ENCODE peak calls at places on chromosomes 12 and 14, in eight cellular contexts. R, M, Z, D, Q, G, B and T are unnamed samples.

GRCh38 chr12:100154472-100155247 is 12.0 kb upstream of the BLTP3B start:
- DNase-seq in R (no peak), M (peak; percentile 77), Z (peak; percentile 68), D (peak; percentile 51), Q (peak; percentile 75), G (peak; percentile 62), B (peak; percentile 53), T (peak; percentile 79)

GRCh38 chr14:100979079-100979478 is 75.6 kb upstream of the RTL1 start:
- DNase-seq in R (no peak), M (peak; percentile 12), Z (no peak), D (no peak), Q (no peak), G (no peak), B (peak; percentile 23), T (no peak)

GRCh38 chr12:57063991-57064725 is 14.2 kb upstream of the MYO1A start:
- DNase-seq in R (no peak), M (no peak), Z (no peak), D (no peak), Q (no peak), G (no peak), B (peak; percentile 17), T (peak; percentile 54)

GRCh38 chr14:45201908-45202307 is 51.1 kb downstream of the MIS18BP1 start:
- DNase-seq in R (no peak), M (peak; percentile 44), Z (no peak), D (no peak), Q (no peak), G (peak; percentile 18), B (peak; percentile 36), T (peak; percentile 31)

GRCh38 chr14:101861464-101861863 is 100.0 kb downstream of the PPP2R5C start:
- DNase-seq in R (no peak), M (no peak), Z (no peak), D (no peak), Q (no peak), G (peak; percentile 53), B (no peak), T (no peak)

GRCh38 chr12:122427403-122427802 is 4.9 kb upstream of the CLIP1 start:
- DNase-seq in R (no peak), M (no peak), Z (no peak), D (no peak), Q (no peak), G (no peak), B (no peak), T (no peak)

GRCh38 chr14:76516884-76517283 is 140.9 kb downstream of the ESRRB start:
- DNase-seq in R (no peak), M (no peak), Z (no peak), D (no peak), Q (no peak), G (no peak), B (no peak), T (no peak)

GRCh38 chr14:46571970-46572369 is 79.6 kb downstream of the RPL10L start:
- DNase-seq in R (no peak), M (peak; percentile 10), Z (no peak), D (no peak), Q (no peak), G (peak; percentile 10), B (peak; percentile 78), T (no peak)

GRCh38 chr12:117459229-117459628 is 97.8 kb upstream of the NOS1 start:
- DNase-seq in R (no peak), M (no peak), Z (no peak), D (no peak), Q (no peak), G (no peak), B (no peak), T (no peak)

GRCh38 chr12:108565976-108566375 is 3.6 kb downstream of the ISCU start:
- DNase-seq in R (no peak), M (peak; percentile 92), Z (peak; percentile 90), D (no peak), Q (peak; percentile 62), G (peak; percentile 89), B (peak; percentile 72), T (peak; percentile 50)

GRCh38 chr12:101823891-101824290 is 6.9 kb downstream of the GNPTAB start:
- DNase-seq in R (no peak), M (no peak), Z (peak; percentile 36), D (peak; percentile 20), Q (peak; percentile 36), G (peak; percentile 6), B (no peak), T (peak; percentile 75)

GRCh38 chr14:26872510-26872909 is 274.7 kb upstream of the NOVA1 start:
- DNase-seq in R (no peak), M (peak; percentile 55), Z (peak; percentile 87), D (no peak), Q (peak; percentile 8), G (peak; percentile 72), B (no peak), T (no peak)

GRCh38 chr12:121581681-121582439 is 1.0 kb upstream of the KDM2B start:
- DNase-seq in R (no peak), M (peak; percentile 36), Z (peak; percentile 63), D (peak; percentile 8), Q (peak; percentile 83), G (peak; percentile 71), B (peak; percentile 14), T (no peak)

GRCh38 chr12:50542448-50542847 is 37.7 kb downstream of the DIP2B start:
- DNase-seq in R (no peak), M (peak; percentile 58), Z (no peak), D (no peak), Q (peak; percentile 35), G (peak; percentile 39), B (peak; percentile 65), T (no peak)

GRCh38 chr14:80781968-80782367 is 159.6 kb downstream of the CEP128 start:
- DNase-seq in R (no peak), M (peak; percentile 56), Z (no peak), D (no peak), Q (no peak), G (peak; percentile 42), B (peak; percentile 39), T (no peak)

GRCh38 chr12:2163172-2163927 is 110.6 kb downstream of the CACNA1C start:
- DNase-seq in R (peak; percentile 79), M (peak; percentile 89), Z (peak; percentile 67), D (no peak), Q (peak; percentile 69), G (peak; percentile 99), B (peak; percentile 72), T (no peak)

GRCh38 chr14:95431199-95432145 is 85.0 kb downstream of the SYNE3 start:
- DNase-seq in R (no peak), M (peak; percentile 60), Z (peak; percentile 22), D (peak; percentile 40), Q (peak; percentile 56), G (peak; percentile 71), B (peak; percentile 56), T (no peak)

GRCh38 chr14:18656627-18657026 is 55.7 kb downstream of the OR11H12 start:
- DNase-seq in R (no peak), M (no peak), Z (no peak), D (no peak), Q (no peak), G (no peak), B (no peak), T (no peak)

GRCh38 chr14:70827366-70828151 is 18.2 kb upstream of the MAP3K9 start:
- DNase-seq in R (peak; percentile 25), M (peak; percentile 11), Z (no peak), D (no peak), Q (peak; percentile 33), G (peak; percentile 50), B (no peak), T (no peak)

GRCh38 chr12:5808956-5809355 is 136.1 kb downstream of the ANO2 start:
- DNase-seq in R (peak; percentile 90), M (no peak), Z (no peak), D (no peak), Q (peak; percentile 66), G (peak; percentile 14), B (peak; percentile 45), T (no peak)

GRCh38 chr12:116529048-116529447 is 30.1 kb upstream of the MAP1LC3B2 start:
- DNase-seq in R (peak; percentile 82), M (no peak), Z (peak; percentile 75), D (no peak), Q (no peak), G (peak; percentile 82), B (peak; percentile 30), T (no peak)

GRCh38 chr14:93880025-93880820 is 46.9 kb upstream of the FAM181A start:
- DNase-seq in R (peak; percentile 24), M (peak; percentile 12), Z (peak; percentile 22), D (no peak), Q (peak; percentile 81), G (peak; percentile 11), B (no peak), T (no peak)

GRCh38 chr12:13000616-13000934 is 510 bp upstream of the HEBP1 start:
- DNase-seq in R (no peak), M (no peak), Z (no peak), D (no peak), Q (peak; percentile 59), G (no peak), B (peak; percentile 25), T (no peak)

GRCh38 chr12:570949-571794 is 92.1 kb downstream of the NINJ2 start:
- DNase-seq in R (peak; percentile 60), M (peak; percentile 72), Z (peak; percentile 61), D (no peak), Q (peak; percentile 98), G (peak; percentile 92), B (peak; percentile 76), T (no peak)

GRCh38 chr12:64088431-64089349 is 133.4 kb downstream of the KICS2 start:
- DNase-seq in R (peak; percentile 82), M (peak; percentile 98), Z (peak; percentile 89), D (peak; percentile 23), Q (peak; percentile 89), G (peak; percentile 97), B (peak; percentile 96), T (no peak)

GRCh38 chr14:26163761-26164160 is 434.1 kb downstream of the NOVA1 start:
- DNase-seq in R (no peak), M (peak; percentile 56), Z (no peak), D (no peak), Q (peak; percentile 18), G (peak; percentile 76), B (peak; percentile 58), T (no peak)

GRCh38 chr14:77040309-77040994 is 11.9 kb upstream of the IRF2BPL start:
- DNase-seq in R (peak; percentile 93), M (peak; percentile 99), Z (peak; percentile 100), D (no peak), Q (peak; percentile 98), G (peak; percentile 98), B (peak; percentile 99), T (peak; percentile 92)

GRCh38 chr14:64266206-64266605 is 28.0 kb downstream of the ESR2 start:
- DNase-seq in R (peak; percentile 11), M (peak; percentile 76), Z (no peak), D (no peak), Q (peak; percentile 48), G (peak; percentile 49), B (peak; percentile 73), T (no peak)

GRCh38 chr12:24909667-24910066 is 39.2 kb downstream of the BCAT1 start:
- DNase-seq in R (peak; percentile 70), M (peak; percentile 98), Z (peak; percentile 82), D (no peak), Q (peak; percentile 55), G (peak; percentile 99), B (peak; percentile 94), T (no peak)

GRCh38 chr12:106739318-106739717 is 35.2 kb upstream of the RIC8B start:
- DNase-seq in R (no peak), M (no peak), Z (no peak), D (no peak), Q (no peak), G (no peak), B (peak; percentile 8), T (no peak)